ENCODE peak calls at places on chromosomes 1 and 21, in four cellular contexts. One of them, this sample, is unnamed.

GRCh38 chr1:204266504-204267034 is 52.8 kb upstream of the GOLT1A start:
- DNase-seq in Kasumi-1: no peak
- DNase-seq in NCI-H1092: peak; percentile 9
- DNase-seq in progenitor cell of endocrine pancreas: no peak
- DNase-seq in this sample: no peak

GRCh38 chr21:35993875-35994490 is 66.3 kb downstream of the SETD4 start:
- DNase-seq in Kasumi-1: no peak
- DNase-seq in NCI-H1092: no peak
- DNase-seq in progenitor cell of endocrine pancreas: no peak
- DNase-seq in this sample: no peak

GRCh38 chr1:38990401-38990745 is 703 bp upstream of the AKIRIN1 start:
- DNase-seq in NCI-H1092: no peak
- DNase-seq in Kasumi-1: no peak
- DNase-seq in progenitor cell of endocrine pancreas: no peak
- DNase-seq in this sample: peak; percentile 29

GRCh38 chr1:21100496-21100895 is 76.2 kb downstream of the EIF4G3 start:
- DNase-seq in NCI-H1092: no peak
- DNase-seq in progenitor cell of endocrine pancreas: no peak
- DNase-seq in Kasumi-1: peak; percentile 81
- DNase-seq in this sample: peak; percentile 55

GRCh38 chr1:28888915-28889314 is 25.5 kb upstream of the EPB41 start:
- DNase-seq in progenitor cell of endocrine pancreas: no peak
- DNase-seq in Kasumi-1: no peak
- DNase-seq in NCI-H1092: no peak
- DNase-seq in this sample: no peak

GRCh38 chr1:21868482-21868881 is 56.4 kb downstream of the LDLRAD2 start:
- DNase-seq in NCI-H1092: no peak
- DNase-seq in progenitor cell of endocrine pancreas: no peak
- DNase-seq in Kasumi-1: no peak
- DNase-seq in this sample: no peak

GRCh38 chr1:223834660-223835263 is 11.0 kb downstream of the TP53BP2 start:
- DNase-seq in progenitor cell of endocrine pancreas: no peak
- DNase-seq in Kasumi-1: no peak
- DNase-seq in NCI-H1092: no peak
- DNase-seq in this sample: peak; percentile 79

GRCh38 chr1:6727535-6727934 is 25.9 kb upstream of the DNAJC11 start:
- DNase-seq in Kasumi-1: peak; percentile 86
- DNase-seq in NCI-H1092: peak; percentile 36
- DNase-seq in progenitor cell of endocrine pancreas: peak; percentile 44
- DNase-seq in this sample: peak; percentile 64

GRCh38 chr1:16342331-16343062 is 9.8 kb downstream of the FBXO42 start:
- DNase-seq in progenitor cell of endocrine pancreas: no peak
- DNase-seq in NCI-H1092: no peak
- DNase-seq in Kasumi-1: no peak
- DNase-seq in this sample: no peak

GRCh38 chr1:156655151-156655903 is 13.4 kb downstream of the BCAN start:
- DNase-seq in progenitor cell of endocrine pancreas: no peak
- DNase-seq in NCI-H1092: no peak
- DNase-seq in Kasumi-1: no peak
- DNase-seq in this sample: no peak

GRCh38 chr1:203690730-203691129 is 64.1 kb downstream of the ATP2B4 start:
- DNase-seq in NCI-H1092: no peak
- DNase-seq in Kasumi-1: no peak
- DNase-seq in progenitor cell of endocrine pancreas: no peak
- DNase-seq in this sample: no peak

GRCh38 chr21:31236528-31236927 is 107.5 kb downstream of the TIAM1 start:
- DNase-seq in Kasumi-1: peak; percentile 13
- DNase-seq in progenitor cell of endocrine pancreas: no peak
- DNase-seq in NCI-H1092: no peak
- DNase-seq in this sample: peak; percentile 63

GRCh38 chr1:6918286-6918907 is 133.1 kb downstream of the CAMTA1 start:
- DNase-seq in NCI-H1092: no peak
- DNase-seq in Kasumi-1: no peak
- DNase-seq in progenitor cell of endocrine pancreas: no peak
- DNase-seq in this sample: peak; percentile 74

GRCh38 chr1:228098323-228098931 is 4.7 kb downstream of the C1orf35 start:
- DNase-seq in Kasumi-1: no peak
- DNase-seq in progenitor cell of endocrine pancreas: no peak
- DNase-seq in NCI-H1092: no peak
- DNase-seq in this sample: no peak